ENCODE peak calls at places on chromosomes 1 and 21, in nine cellular contexts. R is spleen, P is A549, X is choroid plexus epithelial cell, G is skeletal muscle cell, H is colonic mucosa, B is GM12865, J is AG04449, Q is AG10803. T is an unnamed sample.

GRCh38 chr1:17665950-17666720 is 89.0 kb upstream of the ACTL8 start:
- DNase-seq in J (no peak), X (no peak), Q (no peak), R (no peak), B (no peak), H (no peak), G (no peak), P (no peak), T (no peak)

GRCh38 chr1:7250176-7250575 is 464.9 kb downstream of the CAMTA1 start:
- DNase-seq in B (no peak), H (peak; percentile 7), J (no peak), Q (no peak), G (no peak), P (no peak), X (no peak), R (no peak), T (no peak)

GRCh38 chr1:2528016-2528415 is 1.6 kb upstream of the PANK4 start:
- DNase-seq in J (no peak), R (no peak), B (no peak), H (no peak), P (no peak), X (no peak), Q (no peak), G (no peak), T (no peak)

GRCh38 chr1:21289700-21290545 is at the start of gene ECE1:
- DNase-seq in R (peak; percentile 95), B (peak; percentile 47), Q (no peak), J (no peak), P (peak; percentile 52), H (peak; percentile 64), X (no peak), G (no peak), T (no peak)

GRCh38 chr1:214548988-214549387 is 2.4 kb downstream of the PTPN14 start:
- DNase-seq in X (peak; percentile 55), B (no peak), G (no peak), P (no peak), J (no peak), H (no peak), Q (peak; percentile 63), R (no peak), T (peak; percentile 44)

GRCh38 chr1:115323366-115324004 is 14.6 kb downstream of the NGF start:
- DNase-seq in B (no peak), R (no peak), P (no peak), H (peak; percentile 61), J (no peak), G (no peak), Q (peak; percentile 58), X (peak; percentile 31), T (peak; percentile 62)

GRCh38 chr1:3306583-3307285 is 147.7 kb upstream of the ARHGEF16 start:
- DNase-seq in H (no peak), X (peak; percentile 71), R (no peak), J (peak; percentile 49), P (no peak), G (peak; percentile 65), Q (peak; percentile 89), B (peak; percentile 4), T (peak; percentile 90)

GRCh38 chr1:29782846-29783500 is 546.7 kb downstream of the PTPRU start:
- DNase-seq in G (no peak), R (peak; percentile 41), B (no peak), P (no peak), H (peak; percentile 2), X (no peak), J (no peak), Q (no peak), T (no peak)

GRCh38 chr1:54813479-54814147 is 12.5 kb upstream of the TTC22 start:
- DNase-seq in B (peak; percentile 48), X (no peak), R (no peak), P (no peak), G (no peak), Q (no peak), J (no peak), H (peak; percentile 49), T (no peak)

GRCh38 chr1:204081791-204082513 is 9.0 kb downstream of the SOX13 start:
- DNase-seq in R (peak; percentile 33), P (no peak), J (no peak), B (no peak), Q (no peak), H (no peak), X (no peak), G (no peak), T (no peak)

GRCh38 chr1:218829143-218829542 is 344.5 kb upstream of the LYPLAL1 start:
- DNase-seq in P (no peak), Q (peak; percentile 3), R (no peak), B (no peak), H (no peak), X (no peak), J (no peak), G (no peak), T (no peak)

GRCh38 chr1:241482761-241483250 is 36.7 kb downstream of the FH start:
- DNase-seq in J (peak; percentile 24), B (no peak), H (no peak), X (peak; percentile 24), G (no peak), Q (peak; percentile 87), P (peak; percentile 31), R (no peak), T (peak; percentile 8)

GRCh38 chr1:153357076-153357852 is 390 bp upstream of the S100A9 start:
- DNase-seq in P (no peak), B (no peak), X (no peak), R (peak; percentile 93), H (peak; percentile 84), Q (no peak), J (no peak), G (no peak), T (no peak)

GRCh38 chr1:211613108-211613947 is 34.4 kb upstream of the SLC30A1 start:
- DNase-seq in H (peak; percentile 82), B (peak; percentile 25), Q (peak; percentile 98), R (peak; percentile 89), X (peak; percentile 96), P (peak; percentile 43), J (peak; percentile 77), G (peak; percentile 71), T (peak; percentile 95)

GRCh38 chr1:118983558-118984021 is 4.6 kb downstream of the TBX15 start:
- DNase-seq in G (peak; percentile 60), J (no peak), B (no peak), R (no peak), H (no peak), X (no peak), P (no peak), Q (peak; percentile 43), T (no peak)

GRCh38 chr1:118985611-118986290 is 2.4 kb downstream of the TBX15 start:
- DNase-seq in H (no peak), J (no peak), G (no peak), X (peak; percentile 56), Q (no peak), R (no peak), B (no peak), P (no peak), T (no peak)

GRCh38 chr1:118984990-118985608 is 3.0 kb downstream of the TBX15 start:
- DNase-seq in B (no peak), X (peak; percentile 43), H (no peak), J (no peak), Q (no peak), P (no peak), G (no peak), R (no peak), T (no peak)

GRCh38 chr1:118982816-118983557 is 5.2 kb downstream of the TBX15 start:
- DNase-seq in B (no peak), R (no peak), G (no peak), X (no peak), Q (no peak), J (no peak), H (no peak), P (no peak), T (no peak)

GRCh38 chr1:118984086-118984989 is 3.8 kb downstream of the TBX15 start:
- DNase-seq in H (no peak), B (no peak), X (peak; percentile 82), J (no peak), P (no peak), G (no peak), Q (peak; percentile 66), R (no peak), T (peak; percentile 13)
- H3K4me3 ChIP-seq in H (peak overlapping the region; percentile 19), B (no peak overlapping the region), X (peak overlapping the region; percentile 89), J (peak overlapping the region; percentile 83), P (no peak overlapping the region), G (peak overlapping the region; percentile 73), Q (peak overlapping the region; percentile 70), R (peak overlapping the region; percentile 13), T (no peak overlapping the region)

GRCh38 chr1:24914226-24915069 is 15.6 kb downstream of the RUNX3 start:
- DNase-seq in H (no peak), G (peak; percentile 27), X (peak; percentile 70), P (no peak), R (no peak), Q (peak; percentile 24), B (no peak), J (no peak), T (peak; percentile 20)
- H3K4me3 ChIP-seq in H (no peak overlapping the region), G (no peak overlapping the region), X (no peak overlapping the region), P (no peak overlapping the region), R (no peak overlapping the region), Q (no peak overlapping the region), B (no peak overlapping the region), J (no peak overlapping the region), T (no peak overlapping the region)

DNA sequence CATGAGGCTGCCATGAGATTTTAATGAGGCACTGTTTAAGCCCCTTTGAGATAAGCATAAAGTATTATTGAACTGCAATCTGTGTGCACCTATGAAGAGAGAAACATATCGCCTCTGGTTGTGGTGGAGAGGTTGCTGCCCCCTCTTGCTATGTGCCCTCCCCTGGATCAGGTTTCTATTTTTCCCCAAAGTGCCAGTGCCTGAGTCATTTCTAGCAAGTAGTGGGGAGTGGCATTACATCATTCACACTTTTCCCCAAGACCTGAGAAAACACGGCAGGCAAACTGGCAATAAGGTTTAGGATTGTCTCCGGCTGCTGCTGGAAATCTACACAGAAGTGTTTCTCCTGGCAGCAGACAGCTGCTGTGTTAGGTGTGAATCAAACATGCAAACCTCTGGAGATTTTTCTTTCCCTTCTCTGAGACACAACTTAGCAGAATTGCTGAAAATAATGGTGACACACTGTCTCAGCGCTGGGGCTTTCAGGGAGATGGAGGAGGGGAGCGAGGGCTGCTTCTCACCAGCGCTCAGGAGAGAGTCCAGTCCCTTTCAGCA is 13.6 kb upstream of the RGS16 start:
- DNase-seq in G (no peak), Q (no peak), J (no peak), R (no peak), P (no peak), H (no peak), B (peak; percentile 51), X (peak; percentile 43), T (no peak)
- H3K4me3 ChIP-seq in G (no peak overlapping the region), Q (no peak overlapping the region), J (no peak overlapping the region), R (no peak overlapping the region), P (no peak overlapping the region), H (no peak overlapping the region), B (no peak overlapping the region), X (no peak overlapping the region), T (no peak overlapping the region)

GRCh38 chr21:41378849-41379248 is 17.0 kb downstream of the MX2 start:
- DNase-seq in H (no peak), B (no peak), R (no peak), X (no peak), P (no peak), J (no peak), G (no peak), Q (no peak), T (no peak)
- H3K4me3 ChIP-seq in H (no peak overlapping the region), B (no peak overlapping the region), R (no peak overlapping the region), X (no peak overlapping the region), P (no peak overlapping the region), J (no peak overlapping the region), G (no peak overlapping the region), Q (no peak overlapping the region), T (no peak overlapping the region)

T was measured in fibroblast of villous mesenchyme.